ENCODE peak calls at places on chromosomes 6 and 20, in six cellular contexts. One of them, this sample, is unnamed.

GRCh38 chr6:10395171-10395945 is 19.5 kb downstream of the TFAP2A start:
- DNase-seq in transverse colon: no peak
- DNase-seq in mesothelial cell of epicardium: no peak
- DNase-seq in psoas muscle: no peak
- DNase-seq in ascending aorta: no peak
- DNase-seq in keratinocyte: no peak
- DNase-seq in this sample: no peak

GRCh38 chr6:7417684-7418083 is 28.1 kb downstream of the RIOK1 start:
- DNase-seq in transverse colon: no peak
- DNase-seq in mesothelial cell of epicardium: no peak
- DNase-seq in psoas muscle: no peak
- DNase-seq in ascending aorta: no peak
- DNase-seq in keratinocyte: no peak
- DNase-seq in this sample: no peak

GRCh38 chr6:33320315-33321181 is 3.0 kb upstream of the ZBTB22 start:
- DNase-seq in transverse colon: peak; percentile 33
- DNase-seq in mesothelial cell of epicardium: no peak
- DNase-seq in psoas muscle: peak; percentile 81
- DNase-seq in ascending aorta: peak; percentile 86
- DNase-seq in keratinocyte: no peak
- DNase-seq in this sample: no peak

GRCh38 chr6:1722801-1723200 is 113.1 kb downstream of the FOXC1 start:
- DNase-seq in transverse colon: no peak
- DNase-seq in mesothelial cell of epicardium: no peak
- DNase-seq in psoas muscle: no peak
- DNase-seq in ascending aorta: no peak
- DNase-seq in keratinocyte: no peak
- DNase-seq in this sample: no peak

GRCh38 chr20:24779166-24779565 is 169.9 kb upstream of the CST7 start:
- DNase-seq in transverse colon: no peak
- DNase-seq in mesothelial cell of epicardium: no peak
- DNase-seq in psoas muscle: no peak
- DNase-seq in ascending aorta: peak; percentile 37
- DNase-seq in keratinocyte: no peak
- DNase-seq in this sample: no peak

GRCh38 chr6:9101920-9102319 is 666.6 kb upstream of the SLC35B3 start:
- DNase-seq in transverse colon: no peak
- DNase-seq in mesothelial cell of epicardium: no peak
- DNase-seq in psoas muscle: no peak
- DNase-seq in ascending aorta: no peak
- DNase-seq in keratinocyte: no peak
- DNase-seq in this sample: no peak

GRCh38 chr6:39114395-39114706 is 635 bp downstream of the SAYSD1 start:
- DNase-seq in transverse colon: no peak
- DNase-seq in mesothelial cell of epicardium: no peak
- DNase-seq in psoas muscle: no peak
- DNase-seq in ascending aorta: no peak
- DNase-seq in keratinocyte: no peak
- DNase-seq in this sample: no peak

GRCh38 chr6:37432916-37433656 is at the start of gene CMTR1:
- DNase-seq in transverse colon: peak; percentile 97
- DNase-seq in mesothelial cell of epicardium: peak; percentile 84
- DNase-seq in psoas muscle: peak; percentile 97
- DNase-seq in ascending aorta: peak; percentile 96
- DNase-seq in keratinocyte: no peak
- DNase-seq in this sample: peak; percentile 96

GRCh38 chr6:168053957-168054471 is 25.0 kb downstream of the FRMD1 start:
- DNase-seq in transverse colon: no peak
- DNase-seq in mesothelial cell of epicardium: no peak
- DNase-seq in psoas muscle: no peak
- DNase-seq in ascending aorta: no peak
- DNase-seq in keratinocyte: no peak
- DNase-seq in this sample: no peak

GRCh38 chr20:63973636-63974401 is 4.1 kb upstream of the ZNF512B start:
- DNase-seq in transverse colon: peak; percentile 89
- DNase-seq in mesothelial cell of epicardium: peak; percentile 82
- DNase-seq in psoas muscle: peak; percentile 95
- DNase-seq in ascending aorta: peak; percentile 90
- DNase-seq in keratinocyte: no peak
- DNase-seq in this sample: peak; percentile 97

GRCh38 chr6:36323062-36323461 is 13.6 kb downstream of the BNIP5 start:
- DNase-seq in transverse colon: no peak
- DNase-seq in mesothelial cell of epicardium: no peak
- DNase-seq in psoas muscle: no peak
- DNase-seq in ascending aorta: no peak
- DNase-seq in keratinocyte: no peak
- DNase-seq in this sample: peak; percentile 47

GRCh38 chr6:138498575-138499302 is 555 bp downstream of the NHSL1 start:
- DNase-seq in transverse colon: no peak
- DNase-seq in mesothelial cell of epicardium: no peak
- DNase-seq in psoas muscle: no peak
- DNase-seq in ascending aorta: no peak
- DNase-seq in keratinocyte: no peak
- DNase-seq in this sample: no peak

GRCh38 chr6:99604161-99605073 is 2.2 kb upstream of the PRDM13 start:
- DNase-seq in transverse colon: no peak
- DNase-seq in mesothelial cell of epicardium: no peak
- DNase-seq in psoas muscle: no peak
- DNase-seq in ascending aorta: no peak
- DNase-seq in keratinocyte: no peak
- DNase-seq in this sample: no peak

GRCh38 chr20:44404204-44405181 is 49.0 kb downstream of the HNF4A start:
- DNase-seq in transverse colon: no peak
- DNase-seq in mesothelial cell of epicardium: no peak
- DNase-seq in psoas muscle: no peak
- DNase-seq in ascending aorta: no peak
- DNase-seq in keratinocyte: no peak
- DNase-seq in this sample: no peak

GRCh38 chr6:95690328-95690727 is 113.0 kb downstream of the MANEA start:
- DNase-seq in transverse colon: no peak
- DNase-seq in mesothelial cell of epicardium: no peak
- DNase-seq in psoas muscle: no peak
- DNase-seq in ascending aorta: no peak
- DNase-seq in keratinocyte: no peak
- DNase-seq in this sample: no peak

GRCh38 chr20:3235661-3236324 is 3.2 kb downstream of the SLC4A11 start:
- DNase-seq in transverse colon: no peak
- DNase-seq in mesothelial cell of epicardium: no peak
- DNase-seq in psoas muscle: no peak
- DNase-seq in ascending aorta: no peak
- DNase-seq in keratinocyte: no peak
- DNase-seq in this sample: no peak

GRCh38 chr6:150194200-150194599 is 51.4 kb downstream of the PPP1R14C start:
- DNase-seq in transverse colon: no peak
- DNase-seq in mesothelial cell of epicardium: no peak
- DNase-seq in psoas muscle: no peak
- DNase-seq in ascending aorta: no peak
- DNase-seq in keratinocyte: no peak
- DNase-seq in this sample: no peak

GRCh38 chr20:32510601-32511357 is 74.4 kb downstream of the NOL4L start:
- DNase-seq in transverse colon: no peak
- DNase-seq in mesothelial cell of epicardium: no peak
- DNase-seq in psoas muscle: no peak
- DNase-seq in ascending aorta: no peak
- DNase-seq in keratinocyte: no peak
- DNase-seq in this sample: peak; percentile 39

GRCh38 chr20:53805895-53806384 is 212.3 kb upstream of the ZNF217 start:
- DNase-seq in transverse colon: peak; percentile 46
- DNase-seq in mesothelial cell of epicardium: no peak
- DNase-seq in psoas muscle: no peak
- DNase-seq in ascending aorta: no peak
- DNase-seq in keratinocyte: no peak
- DNase-seq in this sample: no peak

GRCh38 chr6:134896881-134897280 is 53.0 kb downstream of the ALDH8A1 start:
- DNase-seq in transverse colon: no peak
- DNase-seq in mesothelial cell of epicardium: no peak
- DNase-seq in psoas muscle: no peak
- DNase-seq in ascending aorta: no peak
- DNase-seq in keratinocyte: no peak
- DNase-seq in this sample: no peak

GRCh38 chr20:17859002-17859615 is 109.5 kb downstream of the SNX5 start:
- DNase-seq in transverse colon: no peak
- DNase-seq in mesothelial cell of epicardium: no peak
- DNase-seq in psoas muscle: no peak
- DNase-seq in ascending aorta: peak; percentile 58
- DNase-seq in keratinocyte: no peak
- DNase-seq in this sample: no peak

GRCh38 chr20:64003970-64004725 is 23.2 kb downstream of the PRPF6 start:
- DNase-seq in transverse colon: no peak
- DNase-seq in mesothelial cell of epicardium: no peak
- DNase-seq in psoas muscle: no peak
- DNase-seq in ascending aorta: no peak
- DNase-seq in keratinocyte: no peak
- DNase-seq in this sample: no peak

GRCh38 chr20:32970115-32970972 is 33.9 kb downstream of the SUN5 start:
- DNase-seq in transverse colon: no peak
- DNase-seq in mesothelial cell of epicardium: no peak
- DNase-seq in psoas muscle: no peak
- DNase-seq in ascending aorta: peak; percentile 43
- DNase-seq in keratinocyte: no peak
- DNase-seq in this sample: no peak

GRCh38 chr6:163391983-163392382 is 22.5 kb upstream of the QKI start:
- DNase-seq in transverse colon: no peak
- DNase-seq in mesothelial cell of epicardium: no peak
- DNase-seq in psoas muscle: no peak
- DNase-seq in ascending aorta: no peak
- DNase-seq in keratinocyte: peak; percentile 88
- DNase-seq in this sample: no peak

GRCh38 chr20:40651121-40651520 is 37.9 kb downstream of the MAFB start:
- DNase-seq in transverse colon: no peak
- DNase-seq in mesothelial cell of epicardium: no peak
- DNase-seq in psoas muscle: no peak
- DNase-seq in ascending aorta: no peak
- DNase-seq in keratinocyte: no peak
- DNase-seq in this sample: no peak

GRCh38 chr20:22408521-22409402 is 175.6 kb downstream of the FOXA2 start:
- DNase-seq in transverse colon: no peak
- DNase-seq in mesothelial cell of epicardium: no peak
- DNase-seq in psoas muscle: no peak
- DNase-seq in ascending aorta: no peak
- DNase-seq in keratinocyte: peak; percentile 33
- DNase-seq in this sample: no peak

GRCh38 chr20:45445805-45446562 is 23.6 kb upstream of the WFDC2 start:
- DNase-seq in transverse colon: peak; percentile 57
- DNase-seq in mesothelial cell of epicardium: no peak
- DNase-seq in psoas muscle: no peak
- DNase-seq in ascending aorta: no peak
- DNase-seq in keratinocyte: no peak
- DNase-seq in this sample: peak; percentile 65

GRCh38 chr20:60422848-60423247 is 464.6 kb downstream of the CDH26 start:
- DNase-seq in transverse colon: no peak
- DNase-seq in mesothelial cell of epicardium: no peak
- DNase-seq in psoas muscle: no peak
- DNase-seq in ascending aorta: no peak
- DNase-seq in keratinocyte: no peak
- DNase-seq in this sample: no peak

DNA sequence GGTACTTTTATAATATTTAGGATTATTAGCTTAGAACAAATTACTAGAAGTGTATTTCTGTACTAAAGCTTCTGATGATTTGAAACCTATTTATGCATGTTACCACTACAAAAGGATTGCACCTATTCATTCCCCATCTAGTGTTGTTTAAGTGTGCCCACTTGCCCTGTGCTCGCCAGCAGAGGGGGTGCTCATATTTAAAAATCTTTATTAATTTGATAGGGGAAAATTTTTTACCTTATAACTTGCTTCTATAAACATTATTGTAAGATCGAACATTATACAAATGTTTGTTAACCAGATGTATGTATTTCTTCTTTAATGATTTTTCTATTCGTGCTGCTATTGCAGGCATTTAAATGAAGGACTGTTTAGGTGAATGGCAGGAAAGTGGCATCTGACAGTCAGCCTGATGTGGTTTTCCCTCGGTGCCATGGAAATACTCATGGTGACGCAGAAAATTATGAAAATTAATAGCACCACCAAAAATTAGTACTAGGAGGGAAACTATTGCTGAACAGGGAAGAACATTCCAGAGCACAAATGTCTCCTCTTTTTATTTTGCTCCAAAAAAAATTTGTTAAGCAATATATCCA is 44.1 kb upstream of the FNDC1 start:
- DNase-seq in transverse colon: no peak
- DNase-seq in mesothelial cell of epicardium: no peak
- DNase-seq in psoas muscle: no peak
- DNase-seq in ascending aorta: no peak
- DNase-seq in keratinocyte: no peak
- DNase-seq in this sample: no peak
- TF ChIP-seq CTCF in transverse colon: no peak
- TF ChIP-seq CTCF in mesothelial cell of epicardium: no peak
- TF ChIP-seq CTCF in psoas muscle: peak; percentile 28
- TF ChIP-seq CTCF in ascending aorta: no peak
- TF ChIP-seq CTCF in keratinocyte: peak; percentile 15
- TF ChIP-seq CTCF in this sample: peak; percentile 22

DNA sequence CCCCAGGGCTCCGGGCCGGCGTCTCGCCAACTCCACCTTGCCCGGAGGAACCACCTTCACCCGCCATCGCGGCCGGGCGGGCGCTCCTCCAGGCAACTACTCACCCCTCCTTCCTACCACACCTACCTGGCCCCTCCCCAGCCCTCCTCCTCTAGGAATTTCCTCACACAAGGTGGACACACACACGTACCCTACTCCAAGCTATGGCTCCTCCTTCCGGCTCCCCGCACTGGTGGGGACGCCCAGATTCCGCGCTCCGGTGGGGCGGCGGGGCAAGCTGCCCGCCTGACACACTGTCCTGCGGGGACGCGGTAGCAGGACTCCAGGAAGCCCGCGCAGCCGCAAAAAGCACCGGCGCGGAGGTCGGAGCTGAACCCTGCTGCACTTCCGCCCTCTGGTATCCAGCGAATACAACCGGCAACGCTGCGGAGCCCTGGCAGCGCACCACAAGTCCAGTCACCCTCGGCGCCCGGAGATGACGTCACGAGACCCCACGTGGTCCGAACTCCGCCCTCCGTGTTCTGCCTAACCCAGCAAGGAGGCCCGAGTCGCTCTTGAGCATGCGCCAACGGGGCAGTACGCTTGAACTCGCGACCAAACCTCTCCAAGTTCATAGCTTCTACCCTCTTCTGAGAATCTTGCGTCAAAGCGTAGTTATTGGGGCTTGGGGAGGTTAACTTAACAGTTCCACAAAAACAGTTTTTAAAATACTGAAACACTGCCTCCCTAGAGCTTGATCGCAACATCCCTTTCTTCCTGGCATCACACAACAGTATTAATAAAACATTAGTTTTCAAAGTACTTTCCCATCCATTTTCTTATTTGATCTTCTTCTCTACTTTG is at the start of gene ATG5:
- DNase-seq in transverse colon: peak; percentile 100
- DNase-seq in mesothelial cell of epicardium: peak; percentile 95
- DNase-seq in psoas muscle: peak; percentile 100
- DNase-seq in ascending aorta: peak; percentile 100
- DNase-seq in keratinocyte: peak; percentile 90
- DNase-seq in this sample: peak; percentile 99
- TF ChIP-seq CTCF in transverse colon: no peak
- TF ChIP-seq CTCF in mesothelial cell of epicardium: no peak
- TF ChIP-seq CTCF in psoas muscle: no peak
- TF ChIP-seq CTCF in ascending aorta: no peak
- TF ChIP-seq CTCF in keratinocyte: no peak
- TF ChIP-seq CTCF in this sample: no peak

GRCh38 chr6:45655630-45656422 is 278.1 kb upstream of the SUPT3H start:
- DNase-seq in transverse colon: no peak
- DNase-seq in mesothelial cell of epicardium: no peak
- DNase-seq in psoas muscle: no peak
- DNase-seq in ascending aorta: peak; percentile 18
- DNase-seq in keratinocyte: peak; percentile 90
- DNase-seq in this sample: no peak
- TF ChIP-seq CTCF in transverse colon: no peak
- TF ChIP-seq CTCF in mesothelial cell of epicardium: no peak
- TF ChIP-seq CTCF in psoas muscle: no peak
- TF ChIP-seq CTCF in ascending aorta: no peak
- TF ChIP-seq CTCF in keratinocyte: no peak
- TF ChIP-seq CTCF in this sample: no peak

GRCh38 chr20:36792422-36792821 is 18.9 kb upstream of the DSN1 start:
- DNase-seq in transverse colon: no peak
- DNase-seq in mesothelial cell of epicardium: no peak
- DNase-seq in psoas muscle: no peak
- DNase-seq in ascending aorta: peak; percentile 76
- DNase-seq in keratinocyte: no peak
- DNase-seq in this sample: peak; percentile 19
- TF ChIP-seq CTCF in transverse colon: peak; percentile 18
- TF ChIP-seq CTCF in mesothelial cell of epicardium: no peak
- TF ChIP-seq CTCF in psoas muscle: peak; percentile 21
- TF ChIP-seq CTCF in ascending aorta: peak; percentile 48
- TF ChIP-seq CTCF in keratinocyte: peak; percentile 44
- TF ChIP-seq CTCF in this sample: no peak

This sample was measured in endothelial cell.